ENCODE peak calls at places on chromosome 20, in four cellular contexts. One of them, this sample, is unnamed.

GRCh38 chr20:36391456-36391855 is 85.3 kb downstream of the DLGAP4 start:
- DNase-seq in endothelial cell: no peak
- DNase-seq in K562: no peak
- DNase-seq in epithelial cell of proximal tubule: no peak
- DNase-seq in this sample: no peak

GRCh38 chr20:37630161-37630560 is 63.7 kb upstream of the CTNNBL1 start:
- DNase-seq in endothelial cell: no peak
- DNase-seq in K562: no peak
- DNase-seq in epithelial cell of proximal tubule: no peak
- DNase-seq in this sample: no peak

GRCh38 chr20:33684533-33685327 is 1.5 kb downstream of the E2F1 start:
- DNase-seq in endothelial cell: no peak
- DNase-seq in K562: no peak
- DNase-seq in epithelial cell of proximal tubule: no peak
- DNase-seq in this sample: no peak

GRCh38 chr20:47008842-47009518 is 114.3 kb downstream of the EYA2 start:
- DNase-seq in endothelial cell: no peak
- DNase-seq in K562: no peak
- DNase-seq in epithelial cell of proximal tubule: no peak
- DNase-seq in this sample: no peak

GRCh38 chr20:46388945-46389344 is 17.5 kb downstream of the ELMO2 start:
- DNase-seq in endothelial cell: no peak
- DNase-seq in K562: no peak
- DNase-seq in epithelial cell of proximal tubule: no peak
- DNase-seq in this sample: no peak

GRCh38 chr20:11234181-11234969 is 560.6 kb upstream of the JAG1 start:
- DNase-seq in endothelial cell: no peak
- DNase-seq in K562: no peak
- DNase-seq in epithelial cell of proximal tubule: no peak
- DNase-seq in this sample: no peak

GRCh38 chr20:47354710-47355488 is 1.6 kb downstream of the ZMYND8 start:
- DNase-seq in endothelial cell: no peak
- DNase-seq in K562: no peak
- DNase-seq in epithelial cell of proximal tubule: no peak
- DNase-seq in this sample: no peak

GRCh38 chr20:33387177-33387576 is 14.1 kb downstream of the CDK5RAP1 start:
- DNase-seq in endothelial cell: no peak
- DNase-seq in K562: no peak
- DNase-seq in epithelial cell of proximal tubule: no peak
- DNase-seq in this sample: no peak

GRCh38 chr20:15316556-15316955 is 979.1 kb upstream of the FLRT3 start:
- DNase-seq in endothelial cell: no peak
- DNase-seq in K562: no peak
- DNase-seq in epithelial cell of proximal tubule: no peak
- DNase-seq in this sample: no peak

GRCh38 chr20:3414122-3414521 is 6.7 kb upstream of the DNAAF9 start:
- DNase-seq in endothelial cell: no peak
- DNase-seq in K562: no peak
- DNase-seq in epithelial cell of proximal tubule: no peak
- DNase-seq in this sample: no peak

GRCh38 chr20:4720977-4721349 is 746 bp upstream of the PRND start:
- DNase-seq in endothelial cell: no peak
- DNase-seq in K562: no peak
- DNase-seq in epithelial cell of proximal tubule: no peak
- DNase-seq in this sample: no peak
- TF ChIP-seq CTCF in endothelial cell: no peak
- TF ChIP-seq CTCF in K562: no peak
- TF ChIP-seq CTCF in epithelial cell of proximal tubule: no peak
- TF ChIP-seq CTCF in this sample: no peak

DNA sequence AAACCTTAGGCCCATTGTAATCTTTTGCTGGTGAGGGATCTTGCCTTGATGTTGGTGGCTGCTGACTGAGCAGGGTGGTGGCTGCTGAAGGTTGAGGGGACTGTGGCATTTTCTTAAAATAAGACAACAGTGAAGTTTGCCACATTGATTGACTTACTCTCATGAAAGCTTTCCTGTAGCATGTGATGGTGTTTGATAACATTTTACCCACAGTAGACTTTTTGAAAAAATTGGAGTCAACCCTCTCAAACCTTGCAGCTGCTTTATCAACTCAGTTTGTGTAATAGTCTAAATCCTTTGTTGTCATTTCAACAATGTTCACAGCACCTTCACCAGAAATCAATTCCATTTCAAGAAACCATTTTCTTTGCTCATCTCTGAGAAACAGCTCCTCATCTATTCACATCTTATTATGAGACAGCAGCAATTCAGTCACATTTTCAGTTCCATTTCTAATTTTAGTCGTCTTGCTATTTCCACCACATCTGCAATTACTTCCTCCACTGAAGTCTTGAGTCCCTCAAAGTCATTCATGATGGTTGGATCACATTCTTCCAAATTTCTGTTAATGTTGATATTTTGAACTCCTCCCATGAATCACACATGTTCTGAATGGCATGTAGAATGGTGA is 37.2 kb downstream of the CST9L start:
- DNase-seq in endothelial cell: no peak
- DNase-seq in K562: no peak
- DNase-seq in epithelial cell of proximal tubule: no peak
- DNase-seq in this sample: no peak
- TF ChIP-seq CTCF in endothelial cell: no peak
- TF ChIP-seq CTCF in K562: no peak
- TF ChIP-seq CTCF in epithelial cell of proximal tubule: no peak
- TF ChIP-seq CTCF in this sample: no peak

GRCh38 chr20:57020364-57020763 is 246.1 kb downstream of the BMP7 start:
- DNase-seq in endothelial cell: no peak
- DNase-seq in K562: no peak
- DNase-seq in epithelial cell of proximal tubule: no peak
- DNase-seq in this sample: no peak

GRCh38 chr20:57023007-57023406 is 243.4 kb downstream of the BMP7 start:
- DNase-seq in endothelial cell: no peak
- DNase-seq in K562: no peak
- DNase-seq in epithelial cell of proximal tubule: no peak
- DNase-seq in this sample: no peak

GRCh38 chr20:57024849-57025248 is 241.6 kb downstream of the BMP7 start:
- DNase-seq in endothelial cell: no peak
- DNase-seq in K562: no peak
- DNase-seq in epithelial cell of proximal tubule: no peak
- DNase-seq in this sample: no peak

GRCh38 chr20:57023997-57024396 is 242.4 kb downstream of the BMP7 start:
- DNase-seq in endothelial cell: no peak
- DNase-seq in K562: no peak
- DNase-seq in epithelial cell of proximal tubule: no peak
- DNase-seq in this sample: no peak

GRCh38 chr20:57022306-57022705 is 244.1 kb downstream of the BMP7 start:
- DNase-seq in endothelial cell: no peak
- DNase-seq in K562: peak
- DNase-seq in epithelial cell of proximal tubule: no peak
- DNase-seq in this sample: no peak
- TF ChIP-seq CTCF in endothelial cell: no peak
- TF ChIP-seq CTCF in K562: peak
- TF ChIP-seq CTCF in epithelial cell of proximal tubule: no peak
- TF ChIP-seq CTCF in this sample: no peak

GRCh38 chr20:60102665-60103210 is 144.5 kb downstream of the CDH26 start:
- DNase-seq in endothelial cell: no peak
- DNase-seq in K562: no peak
- DNase-seq in epithelial cell of proximal tubule: no peak
- DNase-seq in this sample: no peak
- TF ChIP-seq CTCF in endothelial cell: no peak
- TF ChIP-seq CTCF in K562: no peak
- TF ChIP-seq CTCF in epithelial cell of proximal tubule: no peak
- TF ChIP-seq CTCF in this sample: no peak